ENCODE peak calls at places on chromosomes 16 and 17, in six cellular contexts. S is nephron progenitor cell, C is naive B cell, Q is neural progenitor cell, M is lower leg skin, W is H54. B is an unnamed sample.

GRCh38 chr17:33451221-33451620 is 158.1 kb upstream of the ASIC2 start:
- DNase-seq in Q (no peak), W (no peak), S (no peak), C (no peak), M (no peak), B (no peak)

GRCh38 chr17:4329838-4330237 is 36.6 kb downstream of the UBE2G1 start:
- DNase-seq in S (no peak), M (no peak), C (no peak), Q (no peak), W (peak), B (no peak)

GRCh38 chr17:77332034-77332971 is 191.5 kb downstream of the SEC14L1 start:
- DNase-seq in S (no peak), W (no peak), C (peak), Q (no peak), M (peak), B (peak)

GRCh38 chr17:43018932-43019331 is 3.3 kb downstream of the VAT1 start:
- DNase-seq in W (no peak), S (no peak), M (no peak), Q (no peak), C (no peak), B (no peak)

GRCh38 chr16:27511657-27512056 is 38.1 kb downstream of the GTF3C1 start:
- DNase-seq in W (no peak), Q (no peak), S (peak), M (no peak), C (no peak), B (no peak)

GRCh38 chr16:935684-936083 is 35.1 kb downstream of the LMF1 start:
- DNase-seq in W (no peak), Q (no peak), C (no peak), M (no peak), S (no peak), B (no peak)

GRCh38 chr17:45310380-45311324 is 6.2 kb downstream of the MAP3K14 start:
- DNase-seq in Q (no peak), C (no peak), S (no peak), M (no peak), W (no peak), B (no peak)

GRCh38 chr16:85347213-85347591 is 234.9 kb upstream of the CIBAR2 start:
- DNase-seq in W (peak), M (no peak), S (peak), Q (peak), C (no peak), B (no peak)

GRCh38 chr16:53509906-53510703 is 7.1 kb upstream of the AKTIP start:
- DNase-seq in W (peak), C (peak), Q (peak), S (peak), M (peak), B (peak)

GRCh38 chr16:81778861-81779539 is at the start of gene PLCG2:
- DNase-seq in S (peak), M (peak), Q (peak), W (peak), C (peak), B (no peak)

GRCh38 chr16:82133798-82134197 is 36.2 kb downstream of the MPHOSPH6 start:
- DNase-seq in C (no peak), Q (no peak), W (no peak), S (no peak), M (no peak), B (no peak)

GRCh38 chr17:62971853-62972252 is 5.8 kb downstream of the TANC2 start:
- DNase-seq in Q (no peak), M (no peak), W (no peak), S (no peak), C (no peak), B (no peak)

GRCh38 chr16:69859105-69859969 is 91.8 kb upstream of the CLEC18A start:
- DNase-seq in C (no peak), W (no peak), S (peak), Q (peak), M (no peak), B (no peak)

GRCh38 chr17:27906623-27907022 is 13.5 kb upstream of the LYRM9 start:
- DNase-seq in C (no peak), M (no peak), W (no peak), Q (no peak), S (no peak), B (no peak)

GRCh38 chr16:4293822-4294457 is 21.1 kb upstream of the TFAP4 start:
- DNase-seq in C (no peak), S (peak), M (no peak), Q (peak), W (no peak), B (no peak)

GRCh38 chr16:3637371-3637923 is 17.0 kb upstream of the DNASE1 start:
- DNase-seq in Q (no peak), M (no peak), S (no peak), C (peak), W (no peak), B (no peak)

GRCh38 chr17:15914400-15915165 is 30.3 kb upstream of the ADORA2B start:
- DNase-seq in S (no peak), C (no peak), W (peak), Q (no peak), M (no peak), B (no peak)

GRCh38 chr17:66764559-66764958 is 70.4 kb upstream of the CACNG5 start:
- DNase-seq in Q (no peak), S (no peak), C (no peak), W (no peak), M (no peak), B (no peak)

GRCh38 chr17:61799812-61800484 is 63.4 kb downstream of the BRIP1 start:
- DNase-seq in S (no peak), Q (no peak), M (no peak), W (no peak), C (no peak), B (no peak)

GRCh38 chr17:4492762-4493561 is 5.7 kb upstream of the SPNS2 start:
- DNase-seq in C (no peak), M (no peak), W (no peak), S (peak), Q (peak), B (no peak)

GRCh38 chr17:17416007-17416399 is 60.8 kb upstream of the MED9 start:
- DNase-seq in C (no peak), M (no peak), Q (peak), W (peak), S (no peak), B (no peak)

GRCh38 chr17:13777003-13777402 is 175.3 kb upstream of the HS3ST3A1 start:
- DNase-seq in W (no peak), S (no peak), C (no peak), Q (no peak), M (no peak), B (no peak)

GRCh38 chr16:69089091-69089912 is 16.2 kb upstream of the HAS3 start:
- DNase-seq in M (no peak), Q (peak), S (no peak), W (no peak), C (no peak), B (no peak)

GRCh38 chr17:47830396-47830907 is 889 bp downstream of the MRPL10 start:
- DNase-seq in C (no peak), W (no peak), Q (no peak), S (no peak), M (no peak), B (no peak)

GRCh38 chr16:30079480-30079879 is 3.7 kb downstream of the PPP4C start:
- DNase-seq in C (no peak), W (no peak), S (no peak), Q (no peak), M (no peak), B (no peak)

GRCh38 chr16:87062569-87063442 is 254.4 kb downstream of the C16orf95 start:
- DNase-seq in M (no peak), Q (peak), C (no peak), W (peak), S (peak), B (no peak)

GRCh38 chr16:3623642-3624041 is 12.2 kb upstream of the SLX4 start:
- DNase-seq in M (no peak), S (no peak), W (no peak), C (no peak), Q (no peak), B (no peak)

GRCh38 chr17:80793851-80794267 is 197.8 kb upstream of the CHMP6 start:
- DNase-seq in W (no peak), S (no peak), M (no peak), C (no peak), Q (no peak), B (no peak)

GRCh38 chr17:30369995-30370394 is 8.7 kb upstream of the CPD start:
- DNase-seq in W (no peak), M (no peak), S (no peak), Q (no peak), C (no peak), B (no peak)

GRCh38 chr17:15232517-15232915 is 32.6 kb downstream of the PMP22 start:
- DNase-seq in Q (no peak), S (no peak), C (no peak), M (no peak), W (no peak), B (no peak)

GRCh38 chr16:77760800-77761199 is 27.6 kb upstream of the VAT1L start:
- DNase-seq in C (no peak), M (no peak), W (no peak), S (no peak), Q (no peak), B (no peak)

GRCh38 chr17:73455050-73455687 is 143.4 kb upstream of the CDC42EP4 start:
- DNase-seq in W (no peak), C (no peak), Q (no peak), S (no peak), M (no peak), B (no peak)

GRCh38 chr17:7851438-7852261 is 3.2 kb upstream of the TMEM88 start:
- DNase-seq in M (peak), C (peak), Q (peak), S (peak), W (peak), B (peak)

GRCh38 chr17:64063088-64063487 is 42.7 kb upstream of the ICAM2 start:
- DNase-seq in W (no peak), S (no peak), M (no peak), Q (no peak), C (no peak), B (no peak)

GRCh38 chr17:44324092-44324570 is 492 bp downstream of the SLC25A39 start:
- DNase-seq in W (no peak), M (no peak), C (no peak), S (no peak), Q (peak), B (no peak)

GRCh38 chr17:73911726-73912359 is 267.6 kb upstream of the SDK2 start:
- DNase-seq in Q (no peak), C (no peak), S (no peak), M (no peak), W (no peak), B (peak)

GRCh38 chr17:60137731-60138130 is 12.0 kb upstream of the CA4 start:
- DNase-seq in C (no peak), Q (no peak), M (no peak), S (no peak), W (no peak), B (no peak)

GRCh38 chr17:8420041-8420934 is 15.4 kb upstream of the NDEL1 start:
- DNase-seq in C (no peak), S (no peak), W (peak), Q (no peak), M (no peak), B (no peak)

GRCh38 chr16:84953051-84953746 is 58.1 kb downstream of the ZDHHC7 start:
- DNase-seq in C (no peak), W (no peak), S (no peak), M (no peak), Q (peak), B (no peak)

GRCh38 chr17:28938552-28938951 is 12.8 kb downstream of the PHF12 start:
- DNase-seq in M (no peak), W (no peak), S (no peak), C (no peak), Q (no peak), B (no peak)